ENCODE peak calls at places on chromosome 7, in ten cellular contexts. B is spleen, Y is K562, X is breast epithelium, A is HL-60, I is GM23338, J is GM12878, Z is HepG2, K is HCT116, R is SK-N-SH. U is an unnamed sample.
A peak's percentile ranks its signal among the peaks of the same experiment; 100 is the strongest.

GRCh38 chr7:112596981-112597380 is 116.2 kb downstream of the LSMEM1 start:
- DNase-seq in B (no peak), Y (no peak), X (no peak), A (no peak), I (no peak), J (no peak), Z (no peak), K (no peak), R (no peak), U (no peak)

GRCh38 chr7:155581954-155582353 is 35.6 kb upstream of the CNPY1 start:
- DNase-seq in B (peak; percentile 31), Y (no peak), X (no peak), A (no peak), I (no peak), J (no peak), Z (no peak), K (no peak), R (no peak), U (no peak)

GRCh38 chr7:42606217-42606905 is 305.5 kb downstream of the C7orf25 start:
- DNase-seq in B (no peak), Y (no peak), X (no peak), A (no peak), I (no peak), J (no peak), Z (no peak), K (no peak), R (no peak), U (no peak)

GRCh38 chr7:108142675-108143259 is 12.6 kb upstream of the LAMB4 start:
- DNase-seq in B (no peak), Y (no peak), X (no peak), A (no peak), I (no peak), J (no peak), Z (no peak), K (no peak), R (no peak), U (no peak)

GRCh38 chr7:37320140-37320839 is 128.4 kb downstream of the ELMO1 start:
- DNase-seq in B (no peak), Y (no peak), X (no peak), A (no peak), I (no peak), J (no peak), Z (peak; percentile 5), K (no peak), R (no peak), U (no peak)

GRCh38 chr7:46576950-46577349 is 655.9 kb upstream of the IGFBP3 start:
- DNase-seq in B (no peak), Y (no peak), X (no peak), A (no peak), I (no peak), J (no peak), Z (no peak), K (no peak), R (no peak), U (no peak)

GRCh38 chr7:18414885-18415284 is 80.7 kb upstream of the HDAC9 start:
- DNase-seq in B (no peak), Y (no peak), X (no peak), A (no peak), I (no peak), J (no peak), Z (no peak), K (no peak), R (no peak), U (no peak)

GRCh38 chr7:31633894-31634494 is 53.0 kb upstream of the PPP1R17 start:
- DNase-seq in B (no peak), Y (peak; percentile 39), X (peak; percentile 54), A (no peak), I (peak; percentile 86), J (no peak), Z (peak; percentile 56), K (peak; percentile 34), R (peak; percentile 41), U (no peak)

GRCh38 chr7:115198143-115198542 is 276.2 kb downstream of the MDFIC start:
- DNase-seq in B (no peak), Y (no peak), X (no peak), A (no peak), I (no peak), J (no peak), Z (no peak), K (no peak), R (no peak), U (no peak)

GRCh38 chr7:70156052-70156451 is 557.8 kb downstream of the AUTS2 start:
- DNase-seq in B (no peak), Y (no peak), X (no peak), A (no peak), I (no peak), J (no peak), Z (no peak), K (no peak), R (no peak), U (no peak)

GRCh38 chr7:135684134-135684533 is 21.8 kb downstream of the STMP1 start:
- DNase-seq in B (no peak), Y (no peak), X (no peak), A (no peak), I (no peak), J (no peak), Z (no peak), K (no peak), R (no peak), U (no peak)
- TF ChIP-seq POLR2AphosphoS5 in B (no peak), Y (no peak), X (no peak), A (no peak), I (no peak), J (no peak), Z (no peak), K (no peak), R (peak; percentile 56), U (no peak)

DNA sequence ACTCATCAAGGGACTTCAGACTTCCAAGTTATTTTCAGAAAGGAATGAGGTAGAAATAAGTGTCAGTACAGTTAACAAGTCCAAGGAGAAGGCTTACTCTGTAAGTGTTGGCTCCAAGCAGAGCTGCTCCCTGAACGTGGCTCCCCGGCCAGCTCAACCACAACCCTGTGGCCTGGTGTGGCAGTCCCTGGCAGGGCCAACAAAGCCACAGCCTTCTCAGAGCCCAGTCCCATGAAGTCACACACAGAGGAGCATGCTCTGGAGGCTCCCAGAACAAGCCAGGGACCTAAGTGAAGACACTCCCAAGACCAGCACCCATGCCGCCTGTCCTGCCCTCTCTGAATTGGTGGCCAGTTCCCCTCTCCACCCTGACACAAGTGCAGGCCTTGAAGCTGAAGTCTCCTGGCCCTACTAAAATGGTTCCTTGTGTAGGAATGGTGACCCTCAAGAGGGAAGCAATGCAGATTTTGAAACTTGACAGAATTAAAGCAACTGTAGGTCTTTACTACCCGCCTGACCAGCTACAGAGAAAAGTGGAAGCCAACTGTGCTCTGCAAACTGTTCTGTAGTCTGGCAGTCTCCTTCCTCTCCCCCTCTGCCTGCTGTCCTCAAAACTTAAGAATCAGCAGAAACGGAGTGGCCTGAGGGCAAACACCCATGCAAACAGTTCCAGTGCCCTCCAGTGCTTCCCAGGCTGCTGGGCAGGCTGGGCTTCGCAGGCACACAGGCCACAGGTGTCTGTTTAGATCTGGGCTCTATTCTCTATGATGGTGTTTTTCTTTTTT is 51.1 kb downstream of the NOD1 start:
- DNase-seq in B (no peak), Y (no peak), X (peak; percentile 49), A (no peak), I (no peak), J (no peak), Z (no peak), K (no peak), R (peak; percentile 15), U (peak; percentile 62)
- TF ChIP-seq POLR2AphosphoS5 in B (peak; percentile 70), Y (no peak), X (no peak), A (no peak), I (no peak), J (no peak), Z (no peak), K (no peak), R (no peak), U (no peak)

DNA sequence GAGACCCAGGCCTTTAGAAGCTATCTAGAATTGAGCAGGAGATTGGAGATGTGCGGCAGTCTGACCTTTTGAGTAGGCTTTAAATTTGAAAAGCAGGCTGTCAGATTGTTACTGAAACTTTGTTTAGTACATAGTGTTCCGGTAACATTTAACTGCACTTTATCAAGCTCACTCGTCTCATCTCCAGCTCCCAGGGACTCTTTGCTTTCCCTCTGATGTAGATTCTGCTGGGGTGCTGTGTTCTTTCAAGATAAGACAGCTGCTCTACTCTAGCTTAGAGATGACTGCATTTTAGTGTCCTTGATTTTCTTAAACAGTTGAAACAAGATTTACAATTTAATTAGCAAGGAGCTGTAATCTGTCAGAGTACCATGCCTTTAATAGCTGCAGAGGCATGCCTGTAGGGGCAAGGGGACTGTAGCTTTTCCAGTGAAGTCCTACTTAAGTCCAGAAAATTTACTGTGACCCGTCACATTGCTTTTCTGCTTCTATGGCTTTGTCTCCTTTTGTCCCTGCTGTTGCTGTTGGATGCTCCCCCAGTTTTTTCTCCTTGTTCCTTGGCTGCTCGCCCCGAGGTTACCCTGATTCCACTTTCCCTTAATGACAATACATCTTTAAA is 56.4 kb upstream of the MTPN start:
- DNase-seq in B (no peak), Y (peak; percentile 87), X (no peak), A (no peak), I (no peak), J (no peak), Z (no peak), K (no peak), R (peak; percentile 66), U (peak; percentile 91)
- TF ChIP-seq POLR2AphosphoS5 in B (peak; percentile 9), Y (peak; percentile 98), X (no peak), A (no peak), I (no peak), J (no peak), Z (no peak), K (no peak), R (no peak), U (peak; percentile 95)

GRCh38 chr7:95527033-95527775 is 41.5 kb downstream of the ASB4 start:
- DNase-seq in B (peak; percentile 61), Y (peak; percentile 74), X (peak; percentile 42), A (peak; percentile 24), I (peak; percentile 89), J (no peak), Z (peak; percentile 58), K (peak; percentile 50), R (peak; percentile 77), U (peak; percentile 74)

GRCh38 chr7:95529701-95530100 is 44.0 kb downstream of the ASB4 start:
- DNase-seq in B (no peak), Y (no peak), X (no peak), A (no peak), I (no peak), J (no peak), Z (no peak), K (no peak), R (no peak), U (no peak)

GRCh38 chr7:95526128-95526738 is 40.5 kb downstream of the ASB4 start:
- DNase-seq in B (no peak), Y (no peak), X (no peak), A (no peak), I (no peak), J (no peak), Z (peak; percentile 41), K (no peak), R (no peak), U (no peak)

GRCh38 chr7:95527776-95528250 is 42.1 kb downstream of the ASB4 start:
- DNase-seq in B (peak; percentile 76), Y (no peak), X (no peak), A (no peak), I (peak; percentile 6), J (no peak), Z (no peak), K (no peak), R (no peak), U (peak; percentile 66)

DNA sequence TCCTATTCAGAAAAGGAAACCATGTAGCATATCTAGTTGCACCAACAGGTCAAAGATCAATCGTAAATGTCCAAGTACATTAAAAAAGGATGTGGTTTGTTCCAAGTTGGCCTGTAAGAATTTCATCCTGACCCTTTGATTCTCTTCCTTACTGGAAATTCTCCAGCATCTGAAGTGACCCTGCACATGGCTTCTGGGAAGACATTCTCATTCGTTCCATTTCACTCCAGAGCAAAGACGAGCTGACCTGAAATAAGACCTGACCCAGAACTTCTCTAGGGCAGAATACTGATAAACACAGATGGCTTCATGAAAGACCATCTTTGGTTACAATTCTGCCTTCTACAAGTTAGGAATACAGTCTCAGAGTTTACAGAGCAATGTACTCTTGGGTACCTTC is 39.8 kb downstream of the ASB4 start:
- DNase-seq in B (no peak), Y (no peak), X (no peak), A (no peak), I (no peak), J (no peak), Z (no peak), K (no peak), R (no peak), U (no peak)
- TF ChIP-seq POLR2AphosphoS5 in B (no peak), Y (no peak), X (no peak), A (no peak), I (no peak), J (no peak), Z (no peak), K (no peak), R (no peak), U (no peak)

U was measured in sigmoid colon.